ENCODE peak calls at places on chromosomes 13 and 19, in six cellular contexts. C, L, G, W, Z and V are unnamed samples. For H3K4me1, the result is how much of the 10 kb centered on the place peaks cover.

GRCh38 chr19:55113570-55114039 is 3.8 kb downstream of the PPP1R12C start:
- DNase-seq in Z (peak), G (no peak), W (peak), L (peak), C (peak), V (peak)

GRCh38 chr13:90594694-90595093 is 752.8 kb upstream of the MIR17HG start:
- DNase-seq in W (no peak), C (no peak), L (no peak), Z (no peak), G (no peak), V (no peak)

GRCh38 chr19:51807111-51807701 is 12.2 kb downstream of the FPR3 start:
- DNase-seq in W (no peak), L (peak), G (no peak), Z (no peak), C (no peak), V (no peak)

GRCh38 chr19:38852231-38853044 is 2.7 kb upstream of the HNRNPL start:
- DNase-seq in C (peak), W (peak), L (peak), G (no peak), Z (peak), V (no peak)

GRCh38 chr19:9721861-9722260 is 46.7 kb downstream of the ZNF846 start:
- DNase-seq in C (peak), Z (no peak), L (peak), G (no peak), W (no peak), V (no peak)

GRCh38 chr13:106533101-106533939 is 2.1 kb downstream of the EFNB2 start:
- DNase-seq in Z (peak), L (peak), C (peak), G (no peak), W (peak), V (no peak)

GRCh38 chr19:29528946-29529645 is 3.3 kb downstream of the VSTM2B start:
- DNase-seq in L (peak), Z (no peak), G (no peak), W (peak), C (no peak), V (no peak)

GRCh38 chr19:33268162-33268991 is 34.0 kb downstream of the CEBPA start:
- DNase-seq in C (no peak), G (no peak), Z (no peak), W (peak), L (no peak), V (no peak)

GRCh38 chr19:15187026-15188007 is 13.5 kb downstream of the NOTCH3 start:
- DNase-seq in W (peak), C (peak), G (no peak), L (peak), Z (no peak), V (no peak)

GRCh38 chr13:105202384-105202783 is 1333.1 kb downstream of the EFNB2 start:
- DNase-seq in L (peak), W (no peak), G (peak), C (peak), Z (peak), V (no peak)

GRCh38 chr19:28940751-28941500 is 272.0 kb downstream of the UQCRFS1 start:
- DNase-seq in Z (no peak), C (no peak), W (no peak), L (no peak), G (no peak), V (no peak)

GRCh38 chr13:84446972-84447700 is 564.9 kb upstream of the SLITRK1 start:
- DNase-seq in L (peak), Z (no peak), C (no peak), G (no peak), W (no peak), V (no peak)

GRCh38 chr19:14122924-14123323 is 5.4 kb upstream of the PRKACA start:
- DNase-seq in Z (no peak), G (no peak), C (no peak), W (no peak), L (no peak), V (no peak)

GRCh38 chr13:79679334-79679733 is 198.4 kb downstream of the NDFIP2 start:
- DNase-seq in W (no peak), C (peak), G (peak), Z (peak), L (peak), V (no peak)

GRCh38 chr13:112615391-112615790 is 27.4 kb upstream of the TUBGCP3 start:
- DNase-seq in L (no peak), Z (no peak), C (no peak), W (no peak), G (no peak), V (peak)

GRCh38 chr13:114285166-114285808 is 3.9 kb downstream of the UPF3A start:
- DNase-seq in L (no peak), G (no peak), W (no peak), C (no peak), Z (no peak), V (no peak)

GRCh38 chr19:33840382-33840781 is 43.7 kb downstream of the KCTD15 start:
- DNase-seq in W (no peak), Z (no peak), L (no peak), G (no peak), C (no peak), V (no peak)

GRCh38 chr13:113765241-113765910 is 6.3 kb downstream of the TMEM255B start:
- DNase-seq in G (no peak), Z (no peak), C (no peak), W (no peak), L (peak), V (no peak)

GRCh38 chr13:45179428-45179827 is 21.4 kb downstream of the KCTD4 start:
- DNase-seq in G (no peak), W (no peak), Z (no peak), C (no peak), L (no peak), V (no peak)

GRCh38 chr19:29662604-29663404 is 2.5 kb upstream of the PLEKHF1 start:
- DNase-seq in L (no peak), C (no peak), G (no peak), W (no peak), Z (peak), V (no peak)

GRCh38 chr13:28566891-28567290 is 72.0 kb upstream of the FLT1 start:
- DNase-seq in W (no peak), Z (no peak), L (no peak), C (no peak), G (no peak), V (no peak)

GRCh38 chr13:37716395-37716794 is 117.8 kb upstream of the POSTN start:
- DNase-seq in G (no peak), Z (peak), C (no peak), W (no peak), L (no peak), V (no peak)

GRCh38 chr19:17178291-17178690 is 36.9 kb upstream of the USE1 start:
- DNase-seq in W (no peak), L (no peak), C (no peak), G (no peak), Z (no peak), V (no peak)
- H3K4me1 ChIP-seq in W (under half), L (under half), C (under half), G (under half), Z (under half), V (under half)

GRCh38 chr13:40116008-40116407 is 460.5 kb downstream of the COG6 start:
- DNase-seq in Z (peak), G (peak), W (no peak), C (no peak), L (peak), V (no peak)
- TF ChIP-seq POLR2AphosphoS5 in Z (no peak), G (no peak), W (peak), C (no peak), L (no peak), V (no peak)

DNA sequence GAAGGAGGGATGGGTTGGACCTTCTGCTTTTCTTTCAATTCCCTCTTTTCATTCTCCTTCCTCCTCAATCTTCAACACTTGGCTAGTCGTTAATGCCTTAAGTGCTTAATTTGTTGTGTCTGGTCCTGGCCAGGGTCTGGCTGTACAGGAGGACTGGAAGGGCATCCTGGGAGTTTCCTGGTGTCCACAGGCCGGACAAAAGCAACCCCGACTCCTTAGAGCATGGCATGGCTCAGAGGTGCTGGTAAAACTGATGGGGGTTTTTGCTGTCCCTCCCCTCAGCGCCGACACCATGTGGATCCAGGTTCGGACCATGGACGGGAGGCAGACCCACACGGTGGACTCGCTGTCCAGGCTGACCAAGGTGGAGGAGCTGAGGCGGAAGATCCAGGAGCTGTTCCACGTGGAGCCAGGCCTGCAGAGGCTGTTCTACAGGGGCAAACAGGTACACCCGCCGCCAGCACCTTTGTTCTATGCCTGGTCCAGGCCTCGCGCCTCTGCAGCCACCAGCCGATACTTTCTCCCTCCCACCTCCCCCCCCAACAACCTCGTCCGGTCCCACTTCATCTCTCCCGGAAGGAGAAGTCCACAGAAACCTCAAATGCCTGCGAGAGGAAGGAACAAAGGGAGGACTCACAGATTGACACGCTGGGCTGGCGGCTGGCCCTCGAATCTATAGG is 1.4 kb downstream of the UHRF1 start:
- DNase-seq in Z (peak), C (peak), L (no peak), W (no peak), G (no peak), V (no peak)
- H3K4me1 ChIP-seq in Z (under half), C (under half), L (under half), W (under half), G (half or more), V (under half)

DNA sequence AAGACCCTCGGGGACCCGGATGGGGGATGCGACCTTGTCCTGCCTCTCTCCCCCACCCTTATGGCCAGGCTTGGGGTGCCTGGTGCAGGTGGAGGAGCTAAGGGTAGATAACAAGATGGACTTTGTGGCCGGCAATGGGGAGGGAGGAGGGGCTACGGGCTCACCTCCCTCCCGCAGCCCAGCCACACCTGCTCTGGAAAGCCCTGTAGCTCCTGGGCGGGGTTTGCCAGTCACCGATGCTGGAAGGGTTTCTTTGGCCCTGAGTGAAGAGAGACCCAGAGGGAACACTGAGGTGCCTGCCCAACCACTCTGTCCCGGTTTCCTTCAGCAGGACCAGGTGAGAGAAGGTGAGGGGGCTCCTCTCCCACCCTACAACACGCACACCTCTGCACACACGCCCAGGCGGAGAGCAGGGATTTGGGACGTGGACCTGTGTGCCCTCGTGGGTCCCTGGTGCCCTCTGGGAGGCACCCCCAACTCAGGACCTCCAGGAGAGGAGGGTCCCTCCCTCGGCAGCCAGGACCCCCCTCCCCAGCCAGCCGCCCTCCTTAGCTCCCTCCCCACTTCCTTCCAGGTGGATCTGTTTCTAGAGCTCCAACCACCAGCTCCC is at the start of gene FUT2:
- DNase-seq in G (no peak), C (no peak), Z (no peak), W (no peak), L (peak), V (no peak)
- TF ChIP-seq POLR2AphosphoS5 in G (peak), C (no peak), Z (no peak), W (no peak), L (peak), V (no peak)

GRCh38 chr19:1645299-1645698 is 7.1 kb downstream of the TCF3 start:
- DNase-seq in W (peak), L (no peak), C (no peak), Z (no peak), G (no peak), V (no peak)
- H3K4me1 ChIP-seq in W (under half), L (under half), C (under half), Z (under half), G (under half), V (under half)

DNA sequence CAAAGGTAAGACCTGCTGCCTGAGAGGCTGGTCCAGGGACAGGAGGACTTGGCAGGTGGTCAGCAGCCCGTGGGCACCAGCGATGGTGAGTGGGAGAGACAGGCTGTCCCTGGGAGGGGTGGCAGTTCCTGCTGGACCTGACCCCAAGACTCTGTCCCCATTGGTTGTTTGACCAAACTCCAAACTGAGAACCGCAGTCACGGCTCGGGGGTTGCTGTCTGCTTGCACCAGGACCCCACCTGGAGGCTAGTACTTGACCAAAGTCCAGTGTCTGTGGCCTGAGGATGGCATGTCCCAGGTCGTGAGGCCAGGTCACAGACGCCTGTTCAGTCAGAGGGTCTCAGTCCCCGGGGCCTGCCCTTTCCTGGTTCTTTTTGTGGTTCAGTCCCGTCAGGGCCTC is 9.9 kb upstream of the ZNF14 start:
- DNase-seq in Z (no peak), W (no peak), C (peak), L (no peak), G (no peak), V (no peak)
- TF ChIP-seq POLR2AphosphoS5 in Z (no peak), W (no peak), C (no peak), L (no peak), G (no peak), V (no peak)